ENCODE peak calls at places on chromosome 16, in five cellular contexts. P is lung, Q is left cardiac atrium, L is hypothalamus, N is transverse colon. F is an unnamed sample.

GRCh38 chr16:53743149-53743566 is 39.2 kb downstream of the FTO start:
- DNase-seq in P (no peak), Q (no peak), L (no peak), N (peak), F (peak)

GRCh38 chr16:78129349-78129748 is 29.9 kb downstream of the WWOX start:
- DNase-seq in P (no peak), Q (no peak), L (no peak), N (no peak), F (no peak)

GRCh38 chr16:68235882-68236803 is at the start of gene ESRP2:
- DNase-seq in P (peak), Q (peak), L (no peak), N (peak), F (peak)

GRCh38 chr16:23225634-23226033 is 43.1 kb downstream of the SCNN1G start:
- DNase-seq in P (no peak), Q (no peak), L (no peak), N (no peak), F (no peak)

GRCh38 chr16:53809088-53809951 is 105.4 kb downstream of the FTO start:
- DNase-seq in P (no peak), Q (no peak), L (no peak), N (no peak), F (no peak)

GRCh38 chr16:5776876-5777275 is 679.3 kb upstream of the EEF2KMT start:
- DNase-seq in P (no peak), Q (no peak), L (no peak), N (no peak), F (no peak)

GRCh38 chr16:635573-636205 is 416 bp downstream of the METTL26 start:
- DNase-seq in P (no peak), Q (no peak), L (no peak), N (no peak), F (no peak)

GRCh38 chr16:85570735-85571562 is 42.2 kb upstream of the GSE1 start:
- DNase-seq in P (peak), Q (peak), L (no peak), N (peak), F (no peak)

GRCh38 chr16:3670711-3671110 is 16.2 kb downstream of the DNASE1 start:
- DNase-seq in P (no peak), Q (no peak), L (no peak), N (no peak), F (no peak)

GRCh38 chr16:86680661-86681439 is 102.5 kb downstream of the FOXL1 start:
- DNase-seq in P (no peak), Q (no peak), L (no peak), N (no peak), F (no peak)

GRCh38 chr16:58494981-58495860 is 4.7 kb upstream of the NDRG4 start:
- DNase-seq in P (peak), Q (peak), L (peak), N (peak), F (peak)

GRCh38 chr16:4505356-4506153 is 29.4 kb downstream of the HMOX2 start:
- DNase-seq in P (peak), Q (no peak), L (no peak), N (peak), F (peak)

GRCh38 chr16:813204-813915 is 12.8 kb upstream of the GNG13 start:
- DNase-seq in P (no peak), Q (peak), L (peak), N (peak), F (no peak)

GRCh38 chr16:745739-746138 is 4.9 kb upstream of the CIAO3 start:
- DNase-seq in P (peak), Q (no peak), L (no peak), N (no peak), F (peak)

GRCh38 chr16:81642107-81642436 is 137.0 kb upstream of the PLCG2 start:
- DNase-seq in P (no peak), Q (no peak), L (no peak), N (no peak), F (no peak)